ENCODE peak calls at places on chromosome 6, in seven cellular contexts. J is IMR-90, H is mesendoderm, V is mesenchymal stem cell, M is trophoblast cell, U is H9, O is H1. P is an unnamed sample. For H3K79me1 and H3K4me1, the result is how much of the 10 kb centered on the place peaks cover.

GRCh38 chr6:22008248-22008836 is 288.5 kb downstream of the PRL start:
- DNase-seq in J (peak), H (no peak), V (no peak), M (no peak), U (no peak), O (no peak), P (no peak)

GRCh38 chr6:155126727-155127439 is 131.8 kb downstream of the TIAM2 start:
- DNase-seq in J (peak), H (peak), V (peak), M (no peak), U (peak), O (no peak), P (no peak)

GRCh38 chr6:122207794-122208193 is 191.7 kb upstream of the HSF2 start:
- DNase-seq in J (no peak), H (no peak), V (no peak), M (peak), U (no peak), O (no peak), P (no peak)

GRCh38 chr6:152700427-152700826 is 2.7 kb downstream of the MYCT1 start:
- DNase-seq in J (peak), H (no peak), V (no peak), M (no peak), U (no peak), O (no peak), P (no peak)

GRCh38 chr6:44367686-44368085 is 19.8 kb upstream of the CDC5L start:
- DNase-seq in J (no peak), H (no peak), V (no peak), M (no peak), U (no peak), O (no peak), P (no peak)

GRCh38 chr6:73308712-73309533 is 45.2 kb downstream of the DPPA5 start:
- DNase-seq in J (no peak), H (peak), V (peak), M (no peak), U (peak), O (peak), P (peak)

GRCh38 chr6:122393339-122393896 is 6.0 kb upstream of the HSF2 start:
- DNase-seq in J (no peak), H (peak), V (no peak), M (no peak), U (no peak), O (no peak), P (no peak)

GRCh38 chr6:157228421-157229218 is 94.7 kb downstream of the TMEM242 start:
- DNase-seq in J (no peak), H (peak), V (no peak), M (no peak), U (no peak), O (no peak), P (peak)

GRCh38 chr6:155080876-155081845 is 86.0 kb downstream of the TIAM2 start:
- DNase-seq in J (peak), H (no peak), V (peak), M (peak), U (no peak), O (no peak), P (no peak)

GRCh38 chr6:154888896-154889295 is 106.2 kb upstream of the TIAM2 start:
- DNase-seq in J (no peak), H (no peak), V (no peak), M (peak), U (no peak), O (no peak), P (no peak)

GRCh38 chr6:27290065-27290849 is 21.8 kb downstream of the POM121L2 start:
- DNase-seq in J (peak), H (peak), V (no peak), M (no peak), U (peak), O (peak), P (no peak)

GRCh38 chr6:137097057-137097456 is 52.3 kb upstream of the IL20RA start:
- DNase-seq in J (no peak), H (no peak), V (peak), M (no peak), U (no peak), O (no peak), P (no peak)

GRCh38 chr6:153096792-153097191 is 34.3 kb downstream of the RGS17 start:
- DNase-seq in J (no peak), H (no peak), V (no peak), M (no peak), U (no peak), O (no peak), P (no peak)

GRCh38 chr6:66556936-66557335 is 849.9 kb upstream of the EYS start:
- DNase-seq in J (no peak), H (no peak), V (peak), M (no peak), U (no peak), O (no peak), P (no peak)

GRCh38 chr6:125910518-125910917 is 46.1 kb upstream of the HINT3 start:
- DNase-seq in J (peak), H (no peak), V (peak), M (no peak), U (no peak), O (no peak), P (no peak)

GRCh38 chr6:107102414-107102805 is 12.9 kb downstream of the BEND3 start:
- DNase-seq in J (no peak), H (no peak), V (no peak), M (no peak), U (no peak), O (no peak), P (no peak)

GRCh38 chr6:17583811-17584210 is 16.3 kb upstream of the FAM8A1 start:
- DNase-seq in J (peak), H (no peak), V (peak), M (no peak), U (no peak), O (no peak), P (no peak)

GRCh38 chr6:84522135-84522535 is 242.3 kb downstream of the TBX18 start:
- DNase-seq in J (peak), H (no peak), V (peak), M (no peak), U (no peak), O (no peak), P (no peak)

GRCh38 chr6:135033238-135033637 is 21.4 kb downstream of the HBS1L start:
- DNase-seq in J (no peak), H (no peak), V (no peak), M (no peak), U (no peak), O (no peak), P (no peak)

GRCh38 chr6:22045261-22045912 is 251.4 kb downstream of the PRL start:
- DNase-seq in J (no peak), H (no peak), V (no peak), M (no peak), U (no peak), O (no peak), P (no peak)

GRCh38 chr6:143872211-143872610 is 7.9 kb downstream of the ZC2HC1B start:
- DNase-seq in J (peak), H (no peak), V (peak), M (no peak), U (no peak), O (no peak), P (no peak)

DNA sequence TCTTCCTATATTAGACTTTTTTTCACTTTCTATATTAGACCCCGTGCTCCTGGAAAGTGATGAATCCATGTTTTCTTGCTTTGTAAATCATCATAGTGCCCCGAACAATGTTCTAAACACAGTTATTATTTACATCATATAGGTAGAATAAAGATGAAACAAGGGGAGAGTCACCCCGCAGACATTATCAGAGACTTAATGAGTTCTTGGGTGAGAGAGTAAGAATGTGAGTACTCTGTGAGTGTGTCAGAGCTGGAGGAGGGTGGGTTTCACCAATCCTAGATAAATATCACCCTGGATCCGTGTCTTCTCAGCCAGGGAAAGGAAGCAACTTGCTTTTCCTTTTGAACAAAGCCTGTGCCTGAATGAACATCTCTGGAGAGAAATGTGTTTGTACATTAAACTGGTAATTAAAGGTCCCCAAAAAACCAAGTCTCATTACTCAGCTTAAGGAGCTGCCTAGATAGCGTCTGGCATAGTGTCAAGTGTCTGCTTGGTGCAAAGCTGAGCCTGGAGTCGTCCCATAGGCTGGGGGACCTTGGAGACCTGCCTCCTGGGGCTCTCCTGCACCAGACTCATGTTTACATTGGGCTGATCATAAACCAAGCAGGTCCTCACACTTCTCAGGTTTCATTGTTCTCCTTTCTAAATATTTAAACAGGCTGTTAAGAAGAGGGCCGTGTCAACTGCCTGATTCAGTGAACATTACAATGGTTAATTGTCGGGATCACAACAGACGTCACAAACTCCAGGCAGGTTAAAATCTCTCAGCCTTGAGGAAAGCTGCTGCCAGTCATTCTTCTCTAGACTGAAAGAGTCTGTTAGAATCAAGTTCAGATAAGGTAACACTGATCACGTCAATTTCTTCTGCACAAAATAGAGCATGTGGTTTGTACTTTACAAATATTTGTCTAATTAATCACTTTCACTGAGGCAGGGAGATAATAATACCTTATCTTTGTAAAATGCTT is 179.7 kb upstream of the MYLIP start:
- DNase-seq in J (no peak), H (peak), V (peak), M (peak), U (peak), O (no peak), P (no peak)
- H3K79me1 ChIP-seq in J (under half), H (under half), V (under half), M (under half), U (under half), O (under half), P (under half)

GRCh38 chr6:36627141-36627540 is 33.0 kb downstream of the SRSF3 start:
- DNase-seq in J (no peak), H (no peak), V (no peak), M (no peak), U (no peak), O (no peak), P (no peak)
- H3K4me1 ChIP-seq in J (under half), H (under half), V (under half), M (under half), U (under half), O (under half), P (under half)

DNA sequence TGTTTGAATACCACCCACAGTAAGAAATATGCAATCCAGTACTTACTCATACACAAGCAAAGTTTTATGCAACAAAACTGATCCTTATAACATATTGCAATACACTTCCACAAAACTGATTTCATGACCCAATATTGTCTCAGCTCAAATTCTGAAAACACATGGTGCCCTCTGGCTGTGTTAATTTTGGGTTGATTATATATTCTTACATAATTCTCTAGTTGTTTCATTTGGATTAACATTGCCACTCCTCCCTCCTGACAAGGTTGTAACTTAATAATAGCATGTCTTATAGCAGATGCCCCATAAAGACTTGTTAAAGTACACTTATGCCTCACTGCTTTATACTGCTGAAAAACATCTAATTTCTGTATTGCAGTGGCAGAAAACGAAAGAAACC is 73.0 kb upstream of the TULP1 start:
- DNase-seq in J (no peak), H (no peak), V (no peak), M (no peak), U (no peak), O (no peak), P (no peak)
- H3K79me1 ChIP-seq in J (under half), H (under half), V (under half), M (under half), U (under half), O (under half), P (under half)

GRCh38 chr6:129567374-129567773 is 142.6 kb downstream of the ARHGAP18 start:
- DNase-seq in J (no peak), H (peak), V (no peak), M (peak), U (peak), O (peak), P (no peak)
- H3K4me1 ChIP-seq in J (under half), H (under half), V (under half), M (under half), U (under half), O (under half), P (under half)

GRCh38 chr6:55208469-55208868 is 34.2 kb downstream of the HCRTR2 start:
- DNase-seq in J (no peak), H (no peak), V (no peak), M (no peak), U (no peak), O (no peak), P (no peak)
- H3K79me1 ChIP-seq in J (under half), H (under half), V (under half), M (under half), U (under half), O (under half), P (under half)

GRCh38 chr6:25083784-25084507 is 148.2 kb upstream of the RIPOR2 start:
- DNase-seq in J (no peak), H (no peak), V (no peak), M (no peak), U (no peak), O (no peak), P (no peak)
- H3K4me1 ChIP-seq in J (under half), H (under half), V (under half), M (under half), U (under half), O (under half), P (under half)

DNA sequence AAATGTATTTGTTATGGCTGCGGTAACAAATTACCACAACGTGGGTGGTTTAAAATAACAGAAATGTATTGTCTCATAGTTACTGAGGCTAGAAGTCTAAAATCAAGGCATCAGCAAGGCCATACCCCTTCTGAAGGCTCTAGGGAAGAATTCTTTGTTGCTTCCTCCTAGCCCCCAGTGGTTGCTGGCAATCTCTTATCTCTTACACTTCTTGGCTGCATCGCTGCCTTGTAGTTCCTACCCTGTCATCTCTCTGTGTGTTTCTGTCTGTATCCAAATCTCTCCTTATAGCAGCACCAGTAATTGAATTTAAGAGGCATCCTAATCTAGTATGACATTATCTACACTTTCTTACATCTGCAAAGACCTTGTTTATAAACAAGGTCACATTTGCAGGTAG is 534.7 kb downstream of the PHF3 start:
- DNase-seq in J (peak), H (peak), V (no peak), M (no peak), U (no peak), O (no peak), P (no peak)
- H3K79me1 ChIP-seq in J (under half), H (under half), V (under half), M (under half), U (under half), O (under half), P (under half)

DNA sequence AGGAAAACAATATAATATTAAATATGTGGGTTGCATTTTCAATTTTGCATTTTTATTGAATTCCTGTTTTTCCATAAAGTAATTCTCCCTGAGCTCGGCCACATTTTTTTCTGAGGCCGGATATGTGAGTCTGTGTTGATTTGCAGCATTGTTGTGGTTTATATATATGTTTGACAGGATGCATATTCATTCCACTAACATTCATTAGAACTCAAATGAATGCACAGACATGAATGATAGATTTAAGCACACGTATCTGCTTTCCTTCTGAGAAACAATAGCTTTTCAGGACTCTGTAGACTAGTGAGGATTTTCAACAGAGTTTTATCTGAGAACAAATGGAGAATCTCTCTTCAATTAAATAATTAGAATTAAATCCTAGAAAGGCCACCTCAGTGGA is 10.6 kb upstream of the EXOC2 start:
- DNase-seq in J (no peak), H (no peak), V (no peak), M (peak), U (no peak), O (no peak), P (no peak)
- H3K4me1 ChIP-seq in J (under half), H (under half), V (under half), M (under half), U (under half), O (under half), P (under half)

DNA sequence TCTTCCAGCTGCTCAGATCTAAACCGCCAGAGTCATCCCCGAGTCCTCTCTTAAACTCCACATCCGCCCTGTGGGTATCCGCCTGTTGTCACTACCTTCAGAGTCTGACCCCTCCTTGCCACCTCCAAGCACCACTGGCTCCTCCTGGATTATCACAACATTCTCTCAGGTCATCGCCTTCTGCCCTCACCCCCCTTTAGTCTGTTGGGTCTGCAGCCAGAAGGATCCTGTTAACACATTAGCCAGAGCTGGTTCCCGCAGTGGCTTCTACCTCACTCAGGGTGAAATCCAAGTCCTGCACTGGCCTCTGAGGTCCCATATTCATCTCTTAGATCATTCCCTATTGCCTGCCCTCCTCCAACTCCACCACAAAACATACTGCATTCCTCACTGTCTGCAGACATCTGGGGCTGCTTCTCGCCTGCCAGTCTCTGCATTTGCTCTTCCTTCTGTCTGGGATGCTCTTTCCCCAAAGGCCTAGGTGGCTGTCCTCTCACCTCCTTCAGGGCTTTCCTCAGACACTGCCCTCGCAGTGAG is 34.1 kb downstream of the TNXB start:
- DNase-seq in J (peak), H (no peak), V (peak), M (no peak), U (no peak), O (no peak), P (no peak)
- H3K79me1 ChIP-seq in J (under half), H (under half), V (under half), M (under half), U (under half), O (under half), P (under half)

P was measured in neuronal stem cell.